ENCODE peak calls at places on chromosomes 16 and 17, in ten cellular contexts. One of them, this sample, is unnamed.

GRCh38 chr17:28925912-28926365 is 23.1 kb upstream of the DHRS13 start:
- DNase-seq in activated CD4-positive, alpha-beta T cell treated with anti-CD3 and anti-CD28 coated beads, Interleukin-2, amount 50 U/mL, for 1 hour: peak; percentile 35
- DNase-seq in LoVo: no peak
- DNase-seq in upper lobe of right lung: no peak
- DNase-seq in mesothelial cell of epicardium: no peak
- DNase-seq in NCI-H69: peak; percentile 89
- DNase-seq in central memory CD4-positive, alpha-beta T cell: peak; percentile 90
- DNase-seq in T-helper 17 cell: no peak
- DNase-seq in A549: no peak
- DNase-seq in NCI-H1092: no peak
- DNase-seq in this sample: peak; percentile 67

GRCh38 chr16:64121473-64121872 is 1000.4 kb downstream of the CDH11 start:
- DNase-seq in activated CD4-positive, alpha-beta T cell treated with anti-CD3 and anti-CD28 coated beads, Interleukin-2, amount 50 U/mL, for 1 hour: no peak
- DNase-seq in LoVo: no peak
- DNase-seq in upper lobe of right lung: no peak
- DNase-seq in mesothelial cell of epicardium: no peak
- DNase-seq in NCI-H69: peak; percentile 75
- DNase-seq in central memory CD4-positive, alpha-beta T cell: no peak
- DNase-seq in T-helper 17 cell: no peak
- DNase-seq in A549: no peak
- DNase-seq in NCI-H1092: no peak
- DNase-seq in this sample: no peak

GRCh38 chr17:73309727-73310555 is 1.9 kb downstream of the CDC42EP4 start:
- DNase-seq in activated CD4-positive, alpha-beta T cell treated with anti-CD3 and anti-CD28 coated beads, Interleukin-2, amount 50 U/mL, for 1 hour: no peak
- DNase-seq in LoVo: peak; percentile 64
- DNase-seq in upper lobe of right lung: no peak
- DNase-seq in mesothelial cell of epicardium: no peak
- DNase-seq in NCI-H69: peak; percentile 69
- DNase-seq in central memory CD4-positive, alpha-beta T cell: no peak
- DNase-seq in T-helper 17 cell: no peak
- DNase-seq in A549: no peak
- DNase-seq in NCI-H1092: no peak
- DNase-seq in this sample: no peak

GRCh38 chr17:61235821-61236197 is 163.8 kb upstream of the TBX2 start:
- DNase-seq in activated CD4-positive, alpha-beta T cell treated with anti-CD3 and anti-CD28 coated beads, Interleukin-2, amount 50 U/mL, for 1 hour: no peak
- DNase-seq in LoVo: peak; percentile 40
- DNase-seq in upper lobe of right lung: no peak
- DNase-seq in mesothelial cell of epicardium: no peak
- DNase-seq in NCI-H69: peak; percentile 84
- DNase-seq in central memory CD4-positive, alpha-beta T cell: no peak
- DNase-seq in T-helper 17 cell: no peak
- DNase-seq in A549: no peak
- DNase-seq in NCI-H1092: no peak
- DNase-seq in this sample: no peak

GRCh38 chr17:49197346-49197998 is 12.9 kb downstream of the GNGT2 start:
- DNase-seq in activated CD4-positive, alpha-beta T cell treated with anti-CD3 and anti-CD28 coated beads, Interleukin-2, amount 50 U/mL, for 1 hour: no peak
- DNase-seq in LoVo: peak; percentile 64
- DNase-seq in upper lobe of right lung: no peak
- DNase-seq in mesothelial cell of epicardium: no peak
- DNase-seq in NCI-H69: no peak
- DNase-seq in central memory CD4-positive, alpha-beta T cell: no peak
- DNase-seq in T-helper 17 cell: no peak
- DNase-seq in A549: peak; percentile 58
- DNase-seq in NCI-H1092: no peak
- DNase-seq in this sample: no peak

GRCh38 chr17:142102-142661 is 4.8 kb downstream of the SCGB1C2 start:
- DNase-seq in activated CD4-positive, alpha-beta T cell treated with anti-CD3 and anti-CD28 coated beads, Interleukin-2, amount 50 U/mL, for 1 hour: peak; percentile 25
- DNase-seq in LoVo: no peak
- DNase-seq in upper lobe of right lung: peak; percentile 59
- DNase-seq in mesothelial cell of epicardium: no peak
- DNase-seq in NCI-H69: no peak
- DNase-seq in central memory CD4-positive, alpha-beta T cell: no peak
- DNase-seq in T-helper 17 cell: peak; percentile 5
- DNase-seq in A549: peak; percentile 80
- DNase-seq in NCI-H1092: no peak
- DNase-seq in this sample: peak; percentile 38

GRCh38 chr17:28882154-28882895 is 15.2 kb downstream of the FLOT2 start:
- DNase-seq in activated CD4-positive, alpha-beta T cell treated with anti-CD3 and anti-CD28 coated beads, Interleukin-2, amount 50 U/mL, for 1 hour: no peak
- DNase-seq in LoVo: no peak
- DNase-seq in upper lobe of right lung: no peak
- DNase-seq in mesothelial cell of epicardium: no peak
- DNase-seq in NCI-H69: no peak
- DNase-seq in central memory CD4-positive, alpha-beta T cell: no peak
- DNase-seq in T-helper 17 cell: no peak
- DNase-seq in A549: no peak
- DNase-seq in NCI-H1092: no peak
- DNase-seq in this sample: no peak

GRCh38 chr16:3980311-3981111 is 100.0 kb upstream of the CREBBP start:
- DNase-seq in activated CD4-positive, alpha-beta T cell treated with anti-CD3 and anti-CD28 coated beads, Interleukin-2, amount 50 U/mL, for 1 hour: no peak
- DNase-seq in LoVo: peak; percentile 27
- DNase-seq in upper lobe of right lung: no peak
- DNase-seq in mesothelial cell of epicardium: no peak
- DNase-seq in NCI-H69: no peak
- DNase-seq in central memory CD4-positive, alpha-beta T cell: no peak
- DNase-seq in T-helper 17 cell: no peak
- DNase-seq in A549: no peak
- DNase-seq in NCI-H1092: no peak
- DNase-seq in this sample: peak; percentile 75

GRCh38 chr16:29975811-29976511 is 2.3 kb downstream of the TAOK2 start:
- DNase-seq in activated CD4-positive, alpha-beta T cell treated with anti-CD3 and anti-CD28 coated beads, Interleukin-2, amount 50 U/mL, for 1 hour: no peak
- DNase-seq in LoVo: no peak
- DNase-seq in upper lobe of right lung: no peak
- DNase-seq in mesothelial cell of epicardium: no peak
- DNase-seq in NCI-H69: no peak
- DNase-seq in central memory CD4-positive, alpha-beta T cell: no peak
- DNase-seq in T-helper 17 cell: no peak
- DNase-seq in A549: no peak
- DNase-seq in NCI-H1092: no peak
- DNase-seq in this sample: no peak

GRCh38 chr16:89716493-89716892 is 4.2 kb downstream of the VPS9D1 start:
- DNase-seq in activated CD4-positive, alpha-beta T cell treated with anti-CD3 and anti-CD28 coated beads, Interleukin-2, amount 50 U/mL, for 1 hour: no peak
- DNase-seq in LoVo: no peak
- DNase-seq in upper lobe of right lung: no peak
- DNase-seq in mesothelial cell of epicardium: no peak
- DNase-seq in NCI-H69: no peak
- DNase-seq in central memory CD4-positive, alpha-beta T cell: no peak
- DNase-seq in T-helper 17 cell: no peak
- DNase-seq in A549: no peak
- DNase-seq in NCI-H1092: no peak
- DNase-seq in this sample: no peak

GRCh38 chr16:56257666-56258359 is 66.5 kb downstream of the GNAO1 start:
- DNase-seq in activated CD4-positive, alpha-beta T cell treated with anti-CD3 and anti-CD28 coated beads, Interleukin-2, amount 50 U/mL, for 1 hour: no peak
- DNase-seq in LoVo: no peak
- DNase-seq in upper lobe of right lung: no peak
- DNase-seq in mesothelial cell of epicardium: no peak
- DNase-seq in NCI-H69: peak; percentile 72
- DNase-seq in central memory CD4-positive, alpha-beta T cell: no peak
- DNase-seq in T-helper 17 cell: no peak
- DNase-seq in A549: no peak
- DNase-seq in NCI-H1092: no peak
- DNase-seq in this sample: no peak

GRCh38 chr17:72030067-72030899 is 90.5 kb upstream of the SOX9 start:
- DNase-seq in activated CD4-positive, alpha-beta T cell treated with anti-CD3 and anti-CD28 coated beads, Interleukin-2, amount 50 U/mL, for 1 hour: peak; percentile 1
- DNase-seq in LoVo: peak; percentile 32
- DNase-seq in upper lobe of right lung: peak; percentile 61
- DNase-seq in mesothelial cell of epicardium: no peak
- DNase-seq in NCI-H69: peak; percentile 96
- DNase-seq in central memory CD4-positive, alpha-beta T cell: peak; percentile 8
- DNase-seq in T-helper 17 cell: no peak
- DNase-seq in A549: peak; percentile 82
- DNase-seq in NCI-H1092: no peak
- DNase-seq in this sample: peak; percentile 74

GRCh38 chr16:16146380-16147315 is 76.6 kb downstream of the ABCC6 start:
- DNase-seq in activated CD4-positive, alpha-beta T cell treated with anti-CD3 and anti-CD28 coated beads, Interleukin-2, amount 50 U/mL, for 1 hour: no peak
- DNase-seq in LoVo: no peak
- DNase-seq in upper lobe of right lung: no peak
- DNase-seq in mesothelial cell of epicardium: no peak
- DNase-seq in NCI-H69: peak; percentile 83
- DNase-seq in central memory CD4-positive, alpha-beta T cell: no peak
- DNase-seq in T-helper 17 cell: no peak
- DNase-seq in A549: no peak
- DNase-seq in NCI-H1092: peak; percentile 75
- DNase-seq in this sample: no peak

GRCh38 chr17:49708515-49709161 is 874 bp upstream of the SLC35B1 start:
- DNase-seq in activated CD4-positive, alpha-beta T cell treated with anti-CD3 and anti-CD28 coated beads, Interleukin-2, amount 50 U/mL, for 1 hour: peak; percentile 10
- DNase-seq in LoVo: peak; percentile 5
- DNase-seq in upper lobe of right lung: no peak
- DNase-seq in mesothelial cell of epicardium: no peak
- DNase-seq in NCI-H69: peak; percentile 74
- DNase-seq in central memory CD4-positive, alpha-beta T cell: no peak
- DNase-seq in T-helper 17 cell: no peak
- DNase-seq in A549: no peak
- DNase-seq in NCI-H1092: no peak
- DNase-seq in this sample: no peak

This sample was measured in HTR-8/SVneo.